ENCODE peak calls at places on chromosomes 12 and 14, in six cellular contexts. One of them, this sample, is unnamed.

GRCh38 chr12:111453071-111453989 is 47.6 kb downstream of the SH2B3 start:
- DNase-seq in NCI-H510A: no peak
- DNase-seq in uterus: no peak
- DNase-seq in H4: peak; percentile 2
- DNase-seq in DND-41: no peak
- DNase-seq in NCI-H2029 treated with DMSO at 0.1 percent for 48 hours: no peak
- DNase-seq in this sample: no peak

GRCh38 chr12:100348657-100349454 is 8.0 kb upstream of the SLC17A8 start:
- DNase-seq in uterus: no peak
- DNase-seq in NCI-H2029 treated with DMSO at 0.1 percent for 48 hours: peak; percentile 26
- DNase-seq in H4: peak; percentile 22
- DNase-seq in DND-41: no peak
- DNase-seq in NCI-H510A: no peak
- DNase-seq in this sample: peak; percentile 76

GRCh38 chr14:34165847-34166340 is 215.0 kb upstream of the EGLN3 start:
- DNase-seq in NCI-H510A: no peak
- DNase-seq in NCI-H2029 treated with DMSO at 0.1 percent for 48 hours: no peak
- DNase-seq in DND-41: no peak
- DNase-seq in H4: no peak
- DNase-seq in uterus: no peak
- DNase-seq in this sample: no peak

GRCh38 chr14:63076476-63076875 is 31.2 kb upstream of the KCNH5 start:
- DNase-seq in NCI-H510A: no peak
- DNase-seq in H4: no peak
- DNase-seq in DND-41: no peak
- DNase-seq in uterus: no peak
- DNase-seq in NCI-H2029 treated with DMSO at 0.1 percent for 48 hours: no peak
- DNase-seq in this sample: no peak

GRCh38 chr12:131796754-131797587 is 31.2 kb upstream of the MMP17 start:
- DNase-seq in DND-41: no peak
- DNase-seq in uterus: no peak
- DNase-seq in NCI-H2029 treated with DMSO at 0.1 percent for 48 hours: no peak
- DNase-seq in H4: no peak
- DNase-seq in NCI-H510A: no peak
- DNase-seq in this sample: no peak

GRCh38 chr14:21860172-21860571 is 186.6 kb upstream of the OR4E1 start:
- DNase-seq in uterus: no peak
- DNase-seq in NCI-H510A: no peak
- DNase-seq in NCI-H2029 treated with DMSO at 0.1 percent for 48 hours: no peak
- DNase-seq in H4: peak; percentile 10
- DNase-seq in DND-41: peak; percentile 20
- DNase-seq in this sample: no peak

GRCh38 chr14:70027785-70028428 is 148.7 kb downstream of the SMOC1 start:
- DNase-seq in DND-41: peak; percentile 69
- DNase-seq in NCI-H2029 treated with DMSO at 0.1 percent for 48 hours: no peak
- DNase-seq in uterus: peak; percentile 72
- DNase-seq in H4: peak; percentile 44
- DNase-seq in NCI-H510A: no peak
- DNase-seq in this sample: peak; percentile 78

GRCh38 chr14:24298892-24299254 is 707 bp downstream of the DHRS1 start:
- DNase-seq in DND-41: no peak
- DNase-seq in uterus: no peak
- DNase-seq in NCI-H2029 treated with DMSO at 0.1 percent for 48 hours: no peak
- DNase-seq in NCI-H510A: no peak
- DNase-seq in H4: peak; percentile 57
- DNase-seq in this sample: no peak

GRCh38 chr12:108622425-108622824 is 11.3 kb downstream of the SELPLG start:
- DNase-seq in H4: peak; percentile 31
- DNase-seq in uterus: no peak
- DNase-seq in NCI-H510A: no peak
- DNase-seq in NCI-H2029 treated with DMSO at 0.1 percent for 48 hours: no peak
- DNase-seq in DND-41: no peak
- DNase-seq in this sample: no peak

GRCh38 chr14:52399886-52400599 is 85.9 kb downstream of the PTGER2 start:
- DNase-seq in NCI-H510A: no peak
- DNase-seq in NCI-H2029 treated with DMSO at 0.1 percent for 48 hours: no peak
- DNase-seq in H4: peak; percentile 46
- DNase-seq in uterus: no peak
- DNase-seq in DND-41: no peak
- DNase-seq in this sample: no peak

GRCh38 chr14:104134061-104134965 is 4.1 kb upstream of the KIF26A start:
- DNase-seq in H4: no peak
- DNase-seq in NCI-H2029 treated with DMSO at 0.1 percent for 48 hours: no peak
- DNase-seq in uterus: no peak
- DNase-seq in NCI-H510A: no peak
- DNase-seq in DND-41: no peak
- DNase-seq in this sample: no peak

GRCh38 chr14:80456200-80456599 is 244.9 kb upstream of the DIO2 start:
- DNase-seq in NCI-H2029 treated with DMSO at 0.1 percent for 48 hours: no peak
- DNase-seq in uterus: no peak
- DNase-seq in H4: peak; percentile 56
- DNase-seq in DND-41: no peak
- DNase-seq in NCI-H510A: no peak
- DNase-seq in this sample: no peak

GRCh38 chr14:21308132-21308478 is 28.2 kb downstream of the RPGRIP1 start:
- DNase-seq in H4: no peak
- DNase-seq in DND-41: no peak
- DNase-seq in NCI-H2029 treated with DMSO at 0.1 percent for 48 hours: peak; percentile 52
- DNase-seq in uterus: no peak
- DNase-seq in NCI-H510A: peak; percentile 25
- DNase-seq in this sample: peak; percentile 50

GRCh38 chr12:58395470-58395869 is 454.1 kb downstream of the ATP23 start:
- DNase-seq in NCI-H2029 treated with DMSO at 0.1 percent for 48 hours: no peak
- DNase-seq in DND-41: no peak
- DNase-seq in NCI-H510A: no peak
- DNase-seq in uterus: no peak
- DNase-seq in H4: no peak
- DNase-seq in this sample: no peak

GRCh38 chr14:56810341-56810740 is at the start of gene OTX2:
- DNase-seq in NCI-H2029 treated with DMSO at 0.1 percent for 48 hours: no peak
- DNase-seq in NCI-H510A: no peak
- DNase-seq in uterus: no peak
- DNase-seq in H4: no peak
- DNase-seq in DND-41: no peak
- DNase-seq in this sample: no peak

GRCh38 chr12:111295176-111295575 is 73.7 kb downstream of the PHETA1 start:
- DNase-seq in H4: no peak
- DNase-seq in DND-41: no peak
- DNase-seq in NCI-H2029 treated with DMSO at 0.1 percent for 48 hours: no peak
- DNase-seq in NCI-H510A: no peak
- DNase-seq in uterus: no peak
- DNase-seq in this sample: no peak

GRCh38 chr12:7948585-7949264 is 12.7 kb upstream of the SLC2A3 start:
- DNase-seq in uterus: no peak
- DNase-seq in DND-41: no peak
- DNase-seq in NCI-H510A: no peak
- DNase-seq in H4: no peak
- DNase-seq in NCI-H2029 treated with DMSO at 0.1 percent for 48 hours: no peak
- DNase-seq in this sample: no peak

GRCh38 chr14:24481622-24482324 is 26.3 kb downstream of the CMA1 start:
- DNase-seq in NCI-H2029 treated with DMSO at 0.1 percent for 48 hours: no peak
- DNase-seq in DND-41: peak; percentile 30
- DNase-seq in uterus: no peak
- DNase-seq in NCI-H510A: peak; percentile 8
- DNase-seq in H4: peak; percentile 36
- DNase-seq in this sample: peak; percentile 73

GRCh38 chr14:95307402-95308041 is 12.2 kb downstream of the CLMN start:
- DNase-seq in uterus: no peak
- DNase-seq in H4: no peak
- DNase-seq in NCI-H2029 treated with DMSO at 0.1 percent for 48 hours: no peak
- DNase-seq in NCI-H510A: no peak
- DNase-seq in DND-41: no peak
- DNase-seq in this sample: no peak

GRCh38 chr12:99087278-99087677 is 442.2 kb downstream of the APAF1 start:
- DNase-seq in DND-41: no peak
- DNase-seq in NCI-H510A: no peak
- DNase-seq in H4: no peak
- DNase-seq in NCI-H2029 treated with DMSO at 0.1 percent for 48 hours: peak; percentile 90
- DNase-seq in uterus: no peak
- DNase-seq in this sample: peak; percentile 29

This sample was measured in NCI-H526.